ENCODE peak calls at places on chromosomes 13 and 19, in six cellular contexts. G is GM23338, E is K562, A is WTC11, N is GM12878, V is H1. L is an unnamed sample.

GRCh38 chr19:17488593-17489391 is 18.5 kb downstream of the SLC27A1 start:
- DNase-seq in G (peak), E (peak), A (peak), N (no peak), V (peak), L (peak)

GRCh38 chr19:52140077-52140710 is 456 bp upstream of the ZNF616 start:
- DNase-seq in G (no peak), E (no peak), A (no peak), N (no peak), V (no peak), L (peak)

GRCh38 chr13:23323946-23324709 is 109.4 kb downstream of the SACS start:
- DNase-seq in G (peak), E (no peak), A (no peak), N (no peak), V (no peak), L (no peak)

GRCh38 chr13:72890546-72890945 is 108.6 kb downstream of the PIBF1 start:
- DNase-seq in G (no peak), E (no peak), A (no peak), N (no peak), V (no peak), L (no peak)

GRCh38 chr13:110258876-110259631 is 47.9 kb downstream of the COL4A1 start:
- DNase-seq in G (no peak), E (no peak), A (no peak), N (no peak), V (no peak), L (no peak)

GRCh38 chr19:12774588-12775555 is at the start of gene HOOK2:
- DNase-seq in G (peak), E (peak), A (peak), N (no peak), V (peak), L (no peak)

GRCh38 chr19:33279430-33280350 is 22.6 kb downstream of the CEBPA start:
- DNase-seq in G (no peak), E (no peak), A (no peak), N (no peak), V (no peak), L (peak)

GRCh38 chr13:102686024-102686423 is 8.8 kb downstream of the METTL21C start:
- DNase-seq in G (no peak), E (no peak), A (no peak), N (no peak), V (no peak), L (no peak)

GRCh38 chr13:58085819-58086218 is 454.3 kb downstream of the PCDH17 start:
- DNase-seq in G (no peak), E (no peak), A (no peak), N (no peak), V (no peak), L (no peak)

GRCh38 chr19:55689366-55690108 is 14.5 kb downstream of the EPN1 start:
- DNase-seq in G (no peak), E (no peak), A (no peak), N (no peak), V (no peak), L (no peak)

GRCh38 chr13:77213644-77214043 is 113.2 kb downstream of the MYCBP2 start:
- DNase-seq in G (no peak), E (no peak), A (no peak), N (no peak), V (no peak), L (no peak)

GRCh38 chr13:49319555-49320350 is 72.0 kb downstream of the CDADC1 start:
- DNase-seq in G (no peak), E (no peak), A (no peak), N (no peak), V (no peak), L (no peak)

GRCh38 chr13:30763786-30764440 is 28.6 kb downstream of the ALOX5AP start:
- DNase-seq in G (no peak), E (no peak), A (no peak), N (no peak), V (no peak), L (no peak)

GRCh38 chr13:20393273-20394235 is 132.1 kb downstream of the CRYL1 start:
- DNase-seq in G (no peak), E (no peak), A (no peak), N (no peak), V (no peak), L (no peak)

GRCh38 chr19:18086590-18087138 is at the start of gene IL12RB1:
- DNase-seq in G (no peak), E (no peak), A (no peak), N (peak), V (no peak), L (no peak)

GRCh38 chr19:48784527-48784926 is 26.3 kb downstream of the BCAT2 start:
- DNase-seq in G (no peak), E (peak), A (no peak), N (no peak), V (no peak), L (no peak)

GRCh38 chr19:13796301-13797057 is 1.2 kb downstream of the ZSWIM4 start:
- DNase-seq in G (peak), E (no peak), A (peak), N (no peak), V (peak), L (peak)

GRCh38 chr19:41860419-41861097 is 503 bp downstream of the RPS19 start:
- DNase-seq in G (no peak), E (no peak), A (no peak), N (no peak), V (no peak), L (no peak)

GRCh38 chr13:98275711-98276171 is 98.7 kb upstream of the RNF113B start:
- DNase-seq in G (no peak), E (no peak), A (no peak), N (no peak), V (no peak), L (no peak)

GRCh38 chr13:66586489-66586888 is 643.6 kb downstream of the PCDH9 start:
- DNase-seq in G (no peak), E (no peak), A (no peak), N (no peak), V (no peak), L (no peak)

GRCh38 chr19:23436318-23436717 is 41.0 kb upstream of the ZNF91 start:
- DNase-seq in G (peak), E (peak), A (peak), N (no peak), V (peak), L (no peak)

GRCh38 chr13:97327521-97328221 is 105.5 kb downstream of the MBNL2 start:
- DNase-seq in G (no peak), E (no peak), A (no peak), N (no peak), V (no peak), L (no peak)

GRCh38 chr13:59960683-59961082 is 203.0 kb downstream of the DIAPH3 start:
- DNase-seq in G (no peak), E (no peak), A (no peak), N (no peak), V (no peak), L (no peak)

GRCh38 chr13:34151885-34152284 is 333.9 kb downstream of the RFC3 start:
- DNase-seq in G (no peak), E (no peak), A (no peak), N (no peak), V (no peak), L (no peak)

GRCh38 chr19:18437481-18438330 is at the start of gene ISYNA1:
- DNase-seq in G (peak), E (peak), A (peak), N (no peak), V (peak), L (peak)

GRCh38 chr13:46202188-46202795 is 9.4 kb upstream of the LRRC63 start:
- DNase-seq in G (no peak), E (no peak), A (no peak), N (no peak), V (no peak), L (no peak)

GRCh38 chr13:77172650-77173049 is 145.7 kb upstream of the FBXL3 start:
- DNase-seq in G (no peak), E (no peak), A (no peak), N (no peak), V (no peak), L (no peak)

GRCh38 chr13:50244913-50245574 is 229.8 kb downstream of the KCNRG start:
- DNase-seq in G (no peak), E (peak), A (no peak), N (peak), V (no peak), L (peak)

GRCh38 chr19:43425567-43426392 is 11.1 kb downstream of the TEX101 start:
- DNase-seq in G (peak), E (no peak), A (no peak), N (no peak), V (no peak), L (no peak)

GRCh38 chr13:24671367-24672117 is 8.7 kb upstream of the ATP12A start:
- DNase-seq in G (peak), E (peak), A (peak), N (no peak), V (no peak), L (peak)

GRCh38 chr13:40381935-40382764 is 284.3 kb downstream of the FOXO1 start:
- DNase-seq in G (no peak), E (no peak), A (peak), N (no peak), V (peak), L (no peak)

GRCh38 chr13:106105153-106105552 is 430.3 kb downstream of the EFNB2 start:
- DNase-seq in G (no peak), E (no peak), A (no peak), N (no peak), V (no peak), L (no peak)

GRCh38 chr19:30163663-30164062 is 208.5 kb upstream of the ZNF536 start:
- DNase-seq in G (no peak), E (no peak), A (no peak), N (no peak), V (peak), L (no peak)

DNA sequence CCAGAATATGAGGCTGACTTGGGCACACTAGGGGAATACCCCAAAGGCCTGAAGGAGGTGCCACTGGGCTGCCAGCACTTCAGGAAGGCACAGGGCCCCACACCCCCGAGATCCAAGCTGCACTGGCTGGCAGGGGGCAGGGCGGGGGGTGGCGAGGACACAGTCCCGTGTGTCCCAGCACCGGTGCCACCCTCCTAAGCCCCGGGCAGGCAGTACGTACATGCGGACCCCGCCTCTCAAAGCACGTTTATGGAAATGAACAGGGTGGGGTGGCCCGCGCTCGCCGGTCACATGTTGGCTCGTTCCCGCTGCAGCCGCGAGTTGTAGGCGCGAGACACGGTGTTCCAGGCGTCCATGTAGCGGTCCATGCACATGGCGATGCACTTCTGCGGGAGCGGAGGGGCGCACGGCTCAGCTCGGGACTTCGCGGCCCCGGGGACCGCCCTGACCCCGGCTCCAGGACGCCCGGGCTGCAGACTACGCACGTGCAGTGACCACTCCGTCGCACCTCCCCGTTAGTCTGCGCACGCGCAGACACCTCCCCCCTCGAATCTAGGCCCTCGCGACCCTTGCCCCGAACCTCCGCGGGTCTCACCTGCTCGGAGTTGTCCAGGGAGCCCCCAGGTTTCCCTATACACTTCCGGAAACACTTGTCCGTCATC is 594 bp downstream of the TIMM13 start:
- DNase-seq in G (peak), E (peak), A (peak), N (no peak), V (peak), L (peak)
- TF ChIP-seq CREB1 in G (no peak), E (no peak), A (peak), N (no peak), V (no peak), L (no peak)

DNA sequence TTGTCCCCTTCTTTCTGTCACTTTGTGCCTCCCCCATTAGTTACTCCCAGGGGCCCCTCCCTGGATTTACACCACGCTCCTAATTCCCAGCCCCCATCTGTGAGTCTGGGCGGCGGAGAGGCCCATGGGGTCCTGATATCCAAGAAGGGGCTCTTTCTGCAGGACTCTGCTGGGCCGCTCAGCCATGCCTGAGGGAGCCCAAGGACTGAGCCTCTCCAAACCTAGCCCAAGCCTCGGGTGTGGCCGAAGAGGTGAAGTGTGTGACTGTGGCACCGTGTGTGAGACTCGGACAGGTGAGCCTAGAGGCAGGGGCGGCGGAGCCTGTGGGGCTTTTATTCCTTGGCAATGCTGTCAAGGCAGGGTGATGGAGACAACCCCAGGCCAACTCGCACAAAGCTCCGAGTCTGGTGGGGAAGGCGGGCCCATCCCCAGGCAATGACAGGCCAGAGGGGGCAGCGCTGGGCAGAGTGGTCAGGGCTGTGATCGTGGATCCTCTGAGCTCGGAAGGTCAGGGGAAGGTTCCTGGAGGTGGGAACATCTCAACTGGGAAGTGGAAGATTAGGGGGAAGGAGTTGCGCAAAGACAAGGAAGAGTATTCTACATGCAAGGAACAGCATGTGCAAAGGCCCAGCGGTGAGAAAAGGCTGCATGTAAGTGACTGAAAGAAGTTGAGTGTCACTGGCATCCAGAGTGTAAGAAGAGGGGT is 1.6 kb downstream of the PLEKHG2 start:
- DNase-seq in G (peak), E (peak), A (no peak), N (no peak), V (peak), L (peak)
- TF ChIP-seq CREB1 in G (no peak), E (no peak), A (no peak), N (no peak), V (no peak), L (no peak)

GRCh38 chr19:5228932-5229777 is 111.5 kb downstream of the PTPRS start:
- DNase-seq in G (peak), E (peak), A (no peak), N (no peak), V (no peak), L (no peak)
- TF ChIP-seq CREB1 in G (no peak), E (no peak), A (no peak), N (no peak), V (no peak), L (no peak)

DNA sequence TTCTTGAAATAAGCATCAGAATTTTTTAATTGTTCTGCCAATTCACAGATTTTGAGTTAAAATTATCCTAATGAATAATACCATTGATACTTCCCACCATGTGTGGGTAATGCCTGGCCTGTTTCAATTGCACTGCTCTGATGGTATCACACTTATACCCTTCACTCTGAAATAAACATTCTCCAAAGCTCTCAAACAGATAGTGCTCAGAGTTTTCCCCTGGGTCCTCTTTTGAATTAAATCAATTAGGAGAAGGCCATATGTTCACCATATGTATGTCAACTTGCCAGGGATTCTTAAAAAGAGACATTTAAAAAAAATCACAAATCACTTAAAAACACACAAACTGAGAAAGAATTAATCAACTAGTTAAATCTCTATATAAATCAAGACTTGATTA is 318.5 kb downstream of the NDFIP2 start:
- DNase-seq in G (no peak), E (no peak), A (no peak), N (no peak), V (no peak), L (no peak)
- TF ChIP-seq CREB1 in G (no peak), E (no peak), A (no peak), N (no peak), V (no peak), L (no peak)

GRCh38 chr19:8208710-8209110 is 460 bp upstream of the CERS4 start:
- DNase-seq in G (no peak), E (no peak), A (no peak), N (no peak), V (no peak), L (no peak)
- TF ChIP-seq CREB1 in G (no peak), E (no peak), A (no peak), N (no peak), V (no peak), L (no peak)

GRCh38 chr13:114120486-114121430 is 11.7 kb downstream of the RASA3 start:
- DNase-seq in G (no peak), E (no peak), A (no peak), N (no peak), V (no peak), L (no peak)

GRCh38 chr13:114118763-114119123 is 13.7 kb downstream of the RASA3 start:
- DNase-seq in G (no peak), E (no peak), A (no peak), N (no peak), V (no peak), L (no peak)

GRCh38 chr13:114118086-114118762 is 14.2 kb downstream of the RASA3 start:
- DNase-seq in G (no peak), E (no peak), A (peak), N (no peak), V (no peak), L (peak)

GRCh38 chr13:114116734-114117133 is 15.7 kb downstream of the RASA3 start:
- DNase-seq in G (no peak), E (no peak), A (no peak), N (no peak), V (no peak), L (no peak)

GRCh38 chr13:114119196-114119595 is 13.2 kb downstream of the RASA3 start:
- DNase-seq in G (peak), E (no peak), A (peak), N (no peak), V (no peak), L (peak)
- TF ChIP-seq CREB1 in G (no peak), E (no peak), A (no peak), N (no peak), V (peak), L (no peak)

GRCh38 chr19:11684987-11685675 is 53.6 kb downstream of the ZNF823 start:
- DNase-seq in G (no peak), E (no peak), A (no peak), N (no peak), V (no peak), L (peak)

GRCh38 chr19:11680689-11681302 is 58.0 kb downstream of the ZNF823 start:
- DNase-seq in G (no peak), E (no peak), A (no peak), N (no peak), V (no peak), L (no peak)

DNA sequence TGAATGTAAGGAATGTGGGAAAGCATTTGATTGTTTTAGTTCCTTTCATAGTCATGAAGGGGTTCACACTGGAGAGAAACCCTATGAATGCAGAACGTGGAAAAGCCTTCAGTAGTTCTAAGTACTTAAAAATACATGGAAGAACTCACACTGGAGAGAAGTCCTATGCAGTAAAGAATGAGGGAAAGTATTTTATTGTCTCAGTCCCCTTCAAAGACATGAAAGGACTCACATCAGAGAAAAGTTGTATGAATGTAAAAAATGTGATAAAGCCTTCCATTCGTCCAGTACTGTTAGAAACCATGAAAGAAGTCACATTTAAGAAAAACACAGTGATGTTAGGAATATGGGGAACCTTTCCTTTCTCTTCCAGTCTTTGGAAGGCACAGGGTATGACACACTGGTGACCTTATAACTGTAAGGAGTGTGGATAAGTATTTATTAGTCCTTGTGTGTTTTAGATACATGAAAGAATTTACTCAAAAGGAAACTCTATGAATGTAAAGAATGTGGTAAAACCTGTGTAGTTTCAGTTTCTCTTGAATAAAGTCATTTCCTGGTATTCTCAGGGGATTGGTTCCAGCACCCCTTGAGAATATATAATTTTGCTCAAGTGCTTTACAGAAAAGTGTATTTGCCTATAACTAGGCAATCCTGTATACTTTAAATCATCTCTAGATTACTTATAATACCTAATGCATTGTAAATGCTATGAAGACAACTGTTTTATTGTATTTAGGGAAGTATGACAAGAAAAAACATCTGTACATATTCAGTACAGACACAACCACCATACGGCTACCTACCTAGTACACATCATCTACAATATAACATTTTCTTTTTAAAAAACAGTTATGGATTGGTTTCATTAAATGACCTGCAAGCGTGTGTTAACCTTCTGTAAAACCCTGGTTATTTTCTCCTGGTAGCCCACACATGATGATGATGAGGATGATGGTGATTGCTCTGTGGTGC is 52.8 kb downstream of the ZNF823 start:
- DNase-seq in G (no peak), E (no peak), A (no peak), N (no peak), V (no peak), L (no peak)
- TF ChIP-seq CREB1 in G (no peak), E (no peak), A (no peak), N (no peak), V (no peak), L (no peak)

GRCh38 chr19:40397568-40397906 is 7.6 kb upstream of the HIPK4 start:
- DNase-seq in G (no peak), E (no peak), A (no peak), N (no peak), V (no peak), L (no peak)

GRCh38 chr19:40400521-40400920 is 10.5 kb upstream of the HIPK4 start:
- DNase-seq in G (no peak), E (no peak), A (no peak), N (no peak), V (no peak), L (no peak)

GRCh38 chr19:40396886-40397567 is 7.0 kb upstream of the HIPK4 start:
- DNase-seq in G (no peak), E (no peak), A (no peak), N (no peak), V (no peak), L (no peak)

GRCh38 chr19:40395956-40396355 is 6.0 kb upstream of the HIPK4 start:
- DNase-seq in G (no peak), E (no peak), A (no peak), N (no peak), V (no peak), L (no peak)

GRCh38 chr19:40398417-40399056 is 8.6 kb upstream of the HIPK4 start:
- DNase-seq in G (peak), E (peak), A (peak), N (no peak), V (peak), L (no peak)
- TF ChIP-seq CREB1 in G (no peak), E (peak), A (peak), N (no peak), V (no peak), L (no peak)